ENCODE peak calls at places on chromosomes 13 and 19, in nine cellular contexts. I is T-helper 17 cell; L is central memory CD8-positive, alpha-beta T cell; Z is lower leg skin; Y is iris pigment epithelial cell; S is H9; C is GM12892; H is uterus; U is GF-D8. G is an unnamed sample.

GRCh38 chr13:76014618-76015315 is 378.6 kb downstream of the LMO7 start:
- DNase-seq in I (no peak), L (no peak), Z (no peak), Y (peak), S (no peak), C (no peak), H (no peak), U (no peak), G (no peak)

GRCh38 chr19:40281381-40282208 is 3.5 kb downstream of the AKT2 start:
- DNase-seq in I (no peak), L (no peak), Z (no peak), Y (no peak), S (no peak), C (no peak), H (no peak), U (no peak), G (no peak)

GRCh38 chr13:89925107-89925506 is 1422.4 kb upstream of the MIR17HG start:
- DNase-seq in I (no peak), L (no peak), Z (no peak), Y (peak), S (no peak), C (no peak), H (no peak), U (no peak), G (no peak)

GRCh38 chr13:35855531-35856019 is 275.6 kb downstream of the DCLK1 start:
- DNase-seq in I (no peak), L (no peak), Z (peak), Y (no peak), S (peak), C (no peak), H (no peak), U (no peak), G (no peak)

GRCh38 chr19:51131780-51132680 is 7.3 kb downstream of the SIGLEC9 start:
- DNase-seq in I (no peak), L (peak), Z (no peak), Y (peak), S (no peak), C (no peak), H (no peak), U (peak), G (no peak)

GRCh38 chr19:45163751-45164150 is 3.0 kb upstream of the NKPD1 start:
- DNase-seq in I (no peak), L (no peak), Z (no peak), Y (no peak), S (no peak), C (no peak), H (no peak), U (no peak), G (no peak)

GRCh38 chr19:11984986-11985385 is 20.1 kb downstream of the ZNF763 start:
- DNase-seq in I (no peak), L (no peak), Z (no peak), Y (no peak), S (peak), C (no peak), H (no peak), U (no peak), G (no peak)

GRCh38 chr13:32019612-32020233 is 11.9 kb upstream of the FRY start:
- DNase-seq in I (no peak), L (no peak), Z (no peak), Y (peak), S (peak), C (peak), H (peak), U (peak), G (peak)

GRCh38 chr19:6216996-6217751 is 62.6 kb downstream of the MLLT1 start:
- DNase-seq in I (no peak), L (no peak), Z (no peak), Y (peak), S (no peak), C (peak), H (peak), U (no peak), G (no peak)

GRCh38 chr13:24683833-24684599 is 3.8 kb downstream of the ATP12A start:
- DNase-seq in I (peak), L (no peak), Z (no peak), Y (peak), S (peak), C (peak), H (no peak), U (no peak), G (peak)

GRCh38 chr13:110642291-110642981 is 27.1 kb downstream of the NAXD start:
- DNase-seq in I (no peak), L (no peak), Z (no peak), Y (no peak), S (no peak), C (no peak), H (no peak), U (no peak), G (no peak)

GRCh38 chr13:38002596-38002995 is 133.0 kb upstream of the TRPC4 start:
- DNase-seq in I (no peak), L (no peak), Z (no peak), Y (no peak), S (no peak), C (no peak), H (no peak), U (no peak), G (peak)

GRCh38 chr19:539429-540030 is 4.3 kb upstream of the GZMM start:
- DNase-seq in I (no peak), L (no peak), Z (no peak), Y (no peak), S (peak), C (no peak), H (no peak), U (no peak), G (no peak)

GRCh38 chr13:42970824-42971669 is 21.0 kb downstream of the EPSTI1 start:
- DNase-seq in I (no peak), L (no peak), Z (no peak), Y (peak), S (peak), C (no peak), H (no peak), U (peak), G (peak)

GRCh38 chr13:106709509-106709908 is 141.6 kb upstream of the ARGLU1 start:
- DNase-seq in I (no peak), L (no peak), Z (no peak), Y (peak), S (no peak), C (no peak), H (no peak), U (no peak), G (no peak)

GRCh38 chr13:40578055-40578454 is 88.4 kb downstream of the FOXO1 start:
- DNase-seq in I (no peak), L (no peak), Z (no peak), Y (no peak), S (no peak), C (no peak), H (no peak), U (no peak), G (no peak)

GRCh38 chr19:40603071-40603718 is 2.0 kb downstream of the LTBP4 start:
- DNase-seq in I (no peak), L (no peak), Z (no peak), Y (no peak), S (no peak), C (no peak), H (no peak), U (no peak), G (no peak)

GRCh38 chr19:4369888-4370260 is 26.5 kb downstream of the MPND start:
- DNase-seq in I (peak), L (peak), Z (no peak), Y (no peak), S (peak), C (peak), H (no peak), U (peak), G (no peak)

GRCh38 chr19:2922987-2923386 is 21.8 kb downstream of the ZNF77 start:
- DNase-seq in I (no peak), L (no peak), Z (no peak), Y (peak), S (peak), C (no peak), H (no peak), U (no peak), G (no peak)

GRCh38 chr19:18109731-18110671 is 12.4 kb downstream of the MAST3 start:
- DNase-seq in I (peak), L (no peak), Z (no peak), Y (peak), S (peak), C (peak), H (no peak), U (no peak), G (peak)

GRCh38 chr19:48230555-48231129 is 25.1 kb downstream of the CARD8 start:
- DNase-seq in I (no peak), L (no peak), Z (no peak), Y (no peak), S (no peak), C (no peak), H (no peak), U (no peak), G (no peak)

GRCh38 chr19:35608250-35608649 is 4.3 kb upstream of the HAUS5 start:
- DNase-seq in I (no peak), L (no peak), Z (no peak), Y (peak), S (no peak), C (no peak), H (no peak), U (no peak), G (no peak)

GRCh38 chr13:97257800-97258799 is 36.0 kb downstream of the MBNL2 start:
- DNase-seq in I (no peak), L (no peak), Z (peak), Y (peak), S (peak), C (no peak), H (peak), U (no peak), G (peak)

GRCh38 chr13:74904547-74904946 is 577.4 kb downstream of the TBC1D4 start:
- DNase-seq in I (no peak), L (no peak), Z (no peak), Y (no peak), S (no peak), C (no peak), H (no peak), U (peak), G (no peak)

GRCh38 chr19:6220385-6221191 is 59.2 kb downstream of the MLLT1 start:
- DNase-seq in I (no peak), L (no peak), Z (peak), Y (peak), S (no peak), C (no peak), H (peak), U (no peak), G (no peak)

GRCh38 chr13:44312898-44313551 is 60.6 kb upstream of the SERP2 start:
- DNase-seq in I (no peak), L (no peak), Z (no peak), Y (peak), S (no peak), C (no peak), H (no peak), U (no peak), G (no peak)

GRCh38 chr13:92806215-92806614 is 420.4 kb upstream of the GPC6 start:
- DNase-seq in I (no peak), L (no peak), Z (no peak), Y (peak), S (no peak), C (no peak), H (no peak), U (no peak), G (no peak)

GRCh38 chr19:13583753-13584152 is 77.5 kb upstream of the CACNA1A start:
- DNase-seq in I (no peak), L (no peak), Z (no peak), Y (no peak), S (no peak), C (no peak), H (no peak), U (no peak), G (no peak)

GRCh38 chr13:51453308-51453958 is 597 bp upstream of the INTS6 start:
- DNase-seq in I (peak), L (peak), Z (peak), Y (no peak), S (no peak), C (peak), H (peak), U (peak), G (peak)

GRCh38 chr19:47228937-47229673 is 1.9 kb downstream of the BBC3 start:
- DNase-seq in I (no peak), L (peak), Z (no peak), Y (peak), S (no peak), C (no peak), H (peak), U (no peak), G (no peak)

GRCh38 chr13:19759669-19760068 is 23.1 kb downstream of the PSPC1 start:
- DNase-seq in I (no peak), L (no peak), Z (no peak), Y (no peak), S (no peak), C (no peak), H (no peak), U (no peak), G (no peak)